ENCODE peak calls at places on chromosomes 6 and 20, in eight cellular contexts. T is AG09309; F is nephron progenitor cell; Q is NCI-H2081; C is KG1; W is endothelial cell; U is BE2C; Y is naive thymus-derived CD4-positive, alpha-beta T cell. E is an unnamed sample.

GRCh38 chr20:50470249-50470858 is 39.8 kb upstream of the PTPN1 start:
- DNase-seq in Q (no peak), C (no peak), Y (no peak), T (no peak), U (no peak), F (no peak), W (no peak), E (no peak)

GRCh38 chr6:140966676-140967075 is 1166.0 kb upstream of the GJE1 start:
- DNase-seq in F (no peak), T (no peak), W (no peak), U (no peak), Q (no peak), Y (no peak), C (no peak), E (no peak)

GRCh38 chr20:62824476-62825287 is 7.8 kb downstream of the COL9A3 start:
- DNase-seq in C (no peak), Y (peak; percentile 33), Q (peak; percentile 63), T (no peak), F (peak; percentile 72), W (no peak), U (peak; percentile 60), E (peak; percentile 41)

GRCh38 chr20:58433759-58434158 is 44.7 kb downstream of the VAPB start:
- DNase-seq in C (no peak), T (no peak), Y (no peak), U (no peak), W (no peak), Q (no peak), F (no peak), E (no peak)

GRCh38 chr6:155050311-155050710 is 55.2 kb downstream of the TIAM2 start:
- DNase-seq in U (no peak), Q (no peak), C (no peak), T (no peak), F (no peak), W (no peak), Y (peak; percentile 4), E (no peak)

GRCh38 chr20:11054266-11055025 is 380.6 kb upstream of the JAG1 start:
- DNase-seq in T (no peak), Y (no peak), Q (no peak), F (peak; percentile 17), W (no peak), U (no peak), C (no peak), E (no peak)

GRCh38 chr6:28710466-28711191 is 184.9 kb downstream of the GPX5 start:
- DNase-seq in T (no peak), U (peak; percentile 82), W (peak; percentile 28), C (no peak), F (no peak), Q (peak; percentile 20), Y (no peak), E (no peak)

GRCh38 chr6:17099401-17100059 is 2.3 kb upstream of the STMND1 start:
- DNase-seq in W (no peak), F (no peak), Q (no peak), T (no peak), Y (no peak), U (no peak), C (no peak), E (no peak)

GRCh38 chr20:24576447-24576846 is 107.0 kb downstream of the SYNDIG1 start:
- DNase-seq in W (no peak), Q (no peak), C (no peak), U (no peak), Y (no peak), T (no peak), F (no peak), E (no peak)

GRCh38 chr6:470901-471448 is 79.4 kb downstream of the IRF4 start:
- DNase-seq in Y (no peak), W (no peak), F (no peak), C (no peak), U (no peak), T (no peak), Q (no peak), E (no peak)

GRCh38 chr20:731891-732560 is 36.3 kb downstream of the SLC52A3 start:
- DNase-seq in Q (no peak), U (no peak), F (no peak), W (no peak), T (no peak), C (no peak), Y (no peak), E (no peak)

GRCh38 chr6:146905313-146905712 is 298.9 kb upstream of the STXBP5 start:
- DNase-seq in C (no peak), Y (no peak), U (peak; percentile 69), W (no peak), Q (peak; percentile 90), T (peak; percentile 52), F (no peak), E (no peak)

GRCh38 chr6:74671558-74672025 is 534.3 kb downstream of the COL12A1 start:
- DNase-seq in F (no peak), T (peak; percentile 99), Y (no peak), W (no peak), U (no peak), Q (no peak), C (no peak), E (no peak)

GRCh38 chr20:63553933-63554290 is at the start of gene FNDC11:
- DNase-seq in W (peak; percentile 62), C (no peak), Y (no peak), Q (no peak), F (peak; percentile 81), T (no peak), U (peak; percentile 80), E (no peak)

GRCh38 chr6:35181933-35182612 is 31.7 kb upstream of the SCUBE3 start:
- DNase-seq in Y (no peak), Q (no peak), U (peak; percentile 62), C (no peak), F (no peak), T (no peak), W (no peak), E (no peak)

GRCh38 chr20:20003088-20003954 is 13.8 kb upstream of the NAA20 start:
- DNase-seq in F (no peak), Q (no peak), Y (peak; percentile 5), C (no peak), U (no peak), T (no peak), W (no peak), E (peak; percentile 74)

GRCh38 chr6:26366504-26366903 is 1.5 kb downstream of the BTN3A2 start:
- DNase-seq in Y (no peak), C (no peak), W (no peak), T (no peak), U (no peak), F (no peak), Q (peak; percentile 20), E (peak; percentile 16)

GRCh38 chr6:14425805-14426204 is 308.2 kb downstream of the CD83 start:
- DNase-seq in T (no peak), U (no peak), C (no peak), F (no peak), W (no peak), Y (no peak), Q (no peak), E (no peak)

GRCh38 chr6:27237089-27237723 is 10.3 kb upstream of the PRSS16 start:
- DNase-seq in U (peak; percentile 74), T (peak; percentile 4), F (peak; percentile 61), Y (peak; percentile 16), Q (no peak), W (peak; percentile 42), C (peak; percentile 31), E (no peak)

GRCh38 chr6:133203344-133203697 is 37.8 kb upstream of the EYA4 start:
- DNase-seq in T (no peak), Y (no peak), W (no peak), U (no peak), F (no peak), C (no peak), Q (no peak), E (no peak)

GRCh38 chr6:48664850-48665249 is 553.9 kb upstream of the PTCHD4 start:
- DNase-seq in T (peak; percentile 23), Y (no peak), U (no peak), F (no peak), Q (peak; percentile 89), W (no peak), C (no peak), E (no peak)

GRCh38 chr6:41658551-41659069 is 20.3 kb downstream of the MDFI start:
- DNase-seq in F (no peak), W (no peak), T (no peak), C (no peak), U (no peak), Q (no peak), Y (no peak), E (no peak)

GRCh38 chr6:106995640-106996039 is 21.1 kb upstream of the CD24 start:
- DNase-seq in Q (no peak), U (no peak), C (no peak), Y (no peak), F (no peak), T (no peak), W (no peak), E (no peak)

GRCh38 chr6:110410534-110410933 is 4.8 kb downstream of the DDO start:
- DNase-seq in F (no peak), W (no peak), T (no peak), Y (no peak), C (no peak), U (no peak), Q (no peak), E (no peak)

GRCh38 chr6:37039958-37040357 is 34.5 kb downstream of the FGD2 start:
- DNase-seq in T (no peak), W (no peak), U (no peak), C (no peak), Q (no peak), F (no peak), Y (no peak), E (no peak)

GRCh38 chr6:133645000-133645619 is 243.8 kb upstream of the TCF21 start:
- DNase-seq in W (no peak), C (no peak), T (no peak), Q (no peak), Y (no peak), U (no peak), F (no peak), E (no peak)

GRCh38 chr6:147782302-147782701 is 273.8 kb downstream of the SAMD5 start:
- DNase-seq in U (peak; percentile 46), Y (no peak), C (no peak), Q (peak; percentile 29), F (no peak), T (peak; percentile 27), W (no peak), E (no peak)

GRCh38 chr6:157825243-157825904 is 2.3 kb downstream of the SNX9 start:
- DNase-seq in C (no peak), F (no peak), W (no peak), U (no peak), T (no peak), Y (no peak), Q (no peak), E (no peak)